ENCODE peak calls at places on chromosomes 16 and 17, in seven cellular contexts. Z is CD8-positive, alpha-beta memory T cell; R is kidney; K is OCI-LY7; I is uterus; V is breast epithelium; P is hepatocyte. F is an unnamed sample.

GRCh38 chr16:58433569-58433951 is 41.3 kb downstream of the GINS3 start:
- DNase-seq in P (no peak), R (no peak), I (no peak), K (no peak), V (no peak), Z (no peak), F (no peak)

GRCh38 chr17:43211480-43212402 is at the start of gene TMEM106A:
- DNase-seq in I (peak), Z (peak), V (peak), K (peak), R (peak), P (peak), F (no peak)

GRCh38 chr16:24493859-24494258 is 45.5 kb upstream of the RBBP6 start:
- DNase-seq in P (no peak), Z (no peak), R (no peak), V (no peak), K (no peak), I (no peak), F (no peak)

GRCh38 chr17:58303981-58304734 is 23.4 kb upstream of the MPO start:
- DNase-seq in Z (peak), P (peak), V (peak), R (peak), I (no peak), K (peak), F (no peak)

GRCh38 chr16:86834451-86835035 is 256.2 kb downstream of the FOXL1 start:
- DNase-seq in K (no peak), V (no peak), R (no peak), Z (no peak), P (peak), I (no peak), F (no peak)

GRCh38 chr17:80063815-80064585 is 27.6 kb downstream of the CCDC40 start:
- DNase-seq in P (peak), Z (no peak), V (peak), I (peak), K (no peak), R (peak), F (no peak)

GRCh38 chr16:87954361-87954760 is 3.1 kb downstream of the BANP start:
- DNase-seq in V (no peak), Z (no peak), R (no peak), I (no peak), P (no peak), K (no peak), F (peak)

GRCh38 chr16:938136-938535 is 32.6 kb downstream of the LMF1 start:
- DNase-seq in I (no peak), R (peak), K (no peak), V (no peak), P (no peak), Z (no peak), F (peak)

GRCh38 chr17:309361-309888 is 43.2 kb downstream of the RPH3AL start:
- DNase-seq in K (peak), P (no peak), V (no peak), R (peak), I (no peak), Z (no peak), F (no peak)

GRCh38 chr16:28192811-28193529 is 18.8 kb downstream of the XPO6 start:
- DNase-seq in P (no peak), Z (peak), V (no peak), K (peak), I (no peak), R (no peak), F (no peak)

GRCh38 chr16:48614759-48615158 is 4.8 kb upstream of the N4BP1 start:
- DNase-seq in Z (no peak), K (no peak), R (no peak), V (no peak), I (no peak), P (no peak), F (no peak)

GRCh38 chr16:55476625-55477533 is 2.1 kb upstream of the MMP2 start:
- DNase-seq in I (no peak), K (no peak), R (no peak), V (no peak), P (no peak), Z (no peak), F (no peak)

GRCh38 chr16:10923650-10924214 is 18.5 kb downstream of the DEXI start:
- DNase-seq in I (no peak), R (no peak), P (no peak), K (no peak), Z (no peak), V (no peak), F (peak)

GRCh38 chr16:49012961-49013726 is 268.5 kb downstream of the CBLN1 start:
- DNase-seq in I (peak), K (no peak), R (no peak), Z (no peak), V (no peak), P (no peak), F (no peak)

GRCh38 chr17:6162216-6162615 is 92.0 kb downstream of the WSCD1 start:
- DNase-seq in K (no peak), Z (no peak), I (no peak), P (no peak), R (no peak), V (no peak), F (no peak)

GRCh38 chr17:76983431-76983830 is 115.2 kb downstream of the MGAT5B start:
- DNase-seq in P (no peak), I (no peak), V (no peak), K (no peak), R (no peak), Z (no peak), F (no peak)
- H3K27ac ChIP-seq in P (no peak), I (no peak), V (no peak), K (no peak), R (no peak), Z (no peak), F (no peak)

DNA sequence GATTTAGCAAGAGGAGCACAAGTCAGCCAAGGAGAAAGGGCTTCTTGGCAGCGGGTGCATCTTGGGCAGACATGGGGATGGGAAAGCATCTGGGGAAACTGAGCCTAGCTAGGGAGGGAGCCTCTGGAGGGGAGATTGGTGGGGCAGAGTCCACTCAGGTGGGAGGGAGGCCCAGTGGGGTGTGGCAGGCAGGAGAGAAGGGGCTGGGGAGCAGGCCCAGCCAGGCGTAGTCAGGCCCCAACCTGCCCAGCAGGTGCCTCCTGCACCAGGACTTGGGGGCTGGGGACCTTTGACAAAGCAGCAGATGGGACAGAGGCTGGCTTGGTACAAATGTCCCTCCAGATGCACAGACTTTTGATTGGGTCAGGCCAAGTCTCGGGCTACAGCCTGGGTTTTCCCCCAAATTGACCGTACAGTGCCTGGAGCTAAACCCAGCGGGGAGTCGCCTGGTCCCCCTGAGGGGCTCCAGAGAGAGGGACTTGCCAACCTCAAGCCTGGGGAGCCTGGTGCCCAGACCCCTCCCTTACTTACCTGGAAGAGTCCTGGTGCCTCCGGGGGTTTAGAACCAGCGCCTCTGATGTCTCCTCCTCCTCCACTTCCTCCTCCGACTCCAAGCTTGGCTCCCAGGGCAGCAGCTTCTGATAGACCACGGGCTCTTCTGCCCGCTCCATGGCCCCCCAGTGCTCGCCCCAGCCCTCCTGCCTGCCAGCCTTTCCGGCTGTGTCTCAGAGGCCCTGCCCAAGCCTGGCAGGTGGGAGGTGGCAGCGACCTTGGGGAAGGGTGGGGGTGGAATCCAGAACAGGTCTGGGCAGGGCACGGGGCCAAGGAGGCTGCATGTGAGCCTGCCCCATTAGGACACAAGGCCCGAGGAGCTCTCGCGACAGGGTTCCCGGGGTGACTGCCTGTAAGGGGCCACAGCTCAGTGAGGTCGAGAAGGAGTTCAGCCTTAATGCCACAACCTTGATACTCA is at the start of gene GGT6:
- DNase-seq in P (no peak), Z (no peak), V (peak), I (no peak), K (no peak), R (peak), F (no peak)
- H3K27ac ChIP-seq in P (no peak), Z (no peak), V (peak), I (no peak), K (no peak), R (peak), F (no peak)

GRCh38 chr16:51839697-51840462 is 688.8 kb upstream of the SALL1 start:
- DNase-seq in R (no peak), P (no peak), V (no peak), Z (no peak), K (no peak), I (no peak), F (no peak)

GRCh38 chr16:51831595-51832352 is 680.7 kb upstream of the SALL1 start:
- DNase-seq in Z (no peak), R (no peak), I (no peak), P (no peak), K (no peak), V (no peak), F (no peak)

GRCh38 chr16:51834131-51834530 is 683.1 kb upstream of the SALL1 start:
- DNase-seq in V (no peak), K (no peak), R (no peak), Z (no peak), I (no peak), P (no peak), F (no peak)
- H3K27ac ChIP-seq in V (no peak), K (no peak), R (no peak), Z (no peak), I (peak), P (no peak), F (no peak)

GRCh38 chr17:75779987-75780889 is 4.4 kb upstream of the UNK start:
- DNase-seq in P (no peak), R (no peak), K (no peak), Z (no peak), I (no peak), V (no peak), F (no peak)
- H3K27ac ChIP-seq in P (peak), R (no peak), K (peak), Z (no peak), I (peak), V (peak), F (peak)

GRCh38 chr16:53089434-53090270 is 34.9 kb downstream of the CHD9 start:
- DNase-seq in Z (no peak), R (no peak), K (no peak), I (peak), V (peak), P (peak), F (peak)
- H3K27ac ChIP-seq in Z (no peak), R (peak), K (peak), I (peak), V (peak), P (peak), F (peak)

GRCh38 chr16:81616321-81617020 is 162.6 kb upstream of the PLCG2 start:
- DNase-seq in K (peak), I (peak), Z (peak), R (peak), P (peak), V (no peak), F (peak)
- H3K27ac ChIP-seq in K (no peak), I (peak), Z (peak), R (peak), P (peak), V (peak), F (peak)

F was measured in substantia nigra.